ENCODE peak calls at places on chromosomes 3 and 15, in four cellular contexts. One of them, this sample, is unnamed.

GRCh38 chr3:12750658-12751071 is 8.4 kb downstream of the TMEM40 start:
- DNase-seq in kidney: no peak
- DNase-seq in adrenal gland: no peak
- DNase-seq in A673: no peak
- DNase-seq in this sample: no peak

GRCh38 chr3:57007513-57008415 is 52.7 kb upstream of the SPATA12 start:
- DNase-seq in kidney: peak; percentile 92
- DNase-seq in adrenal gland: peak; percentile 65
- DNase-seq in A673: no peak
- DNase-seq in this sample: peak; percentile 28

GRCh38 chr15:27694506-27695077 is 404.5 kb downstream of the OCA2 start:
- DNase-seq in kidney: no peak
- DNase-seq in adrenal gland: no peak
- DNase-seq in A673: no peak
- DNase-seq in this sample: no peak

GRCh38 chr3:12308517-12308916 is 19.6 kb downstream of the PPARG start:
- DNase-seq in kidney: no peak
- DNase-seq in adrenal gland: no peak
- DNase-seq in A673: peak; percentile 12
- DNase-seq in this sample: peak; percentile 33

GRCh38 chr3:189773056-189773455 is 141.9 kb downstream of the TP63 start:
- DNase-seq in kidney: no peak
- DNase-seq in adrenal gland: no peak
- DNase-seq in A673: peak; percentile 65
- DNase-seq in this sample: no peak

GRCh38 chr15:94282269-94283250 is 51.2 kb downstream of the MCTP2 start:
- DNase-seq in kidney: no peak
- DNase-seq in adrenal gland: no peak
- DNase-seq in A673: no peak
- DNase-seq in this sample: no peak

GRCh38 chr3:194671511-194671899 is 486 bp downstream of the LSG1 start:
- DNase-seq in kidney: no peak
- DNase-seq in adrenal gland: no peak
- DNase-seq in A673: peak; percentile 54
- DNase-seq in this sample: no peak

GRCh38 chr15:76470691-76471090 is 134.1 kb downstream of the ISL2 start:
- DNase-seq in kidney: no peak
- DNase-seq in adrenal gland: no peak
- DNase-seq in A673: no peak
- DNase-seq in this sample: no peak

GRCh38 chr15:72968531-72968922 is 83.7 kb upstream of the NEO1 start:
- DNase-seq in kidney: no peak
- DNase-seq in adrenal gland: no peak
- DNase-seq in A673: peak; percentile 64
- DNase-seq in this sample: no peak

GRCh38 chr3:8371085-8371551 is 130.5 kb upstream of the LMCD1 start:
- DNase-seq in kidney: peak; percentile 66
- DNase-seq in adrenal gland: no peak
- DNase-seq in A673: peak; percentile 81
- DNase-seq in this sample: no peak

GRCh38 chr3:166663194-166663593 is 716.9 kb downstream of the ZBBX start:
- DNase-seq in kidney: no peak
- DNase-seq in adrenal gland: no peak
- DNase-seq in A673: no peak
- DNase-seq in this sample: peak; percentile 17

GRCh38 chr3:56987238-56987932 is 73.1 kb upstream of the SPATA12 start:
- DNase-seq in kidney: no peak
- DNase-seq in adrenal gland: no peak
- DNase-seq in A673: no peak
- DNase-seq in this sample: no peak

GRCh38 chr3:150419076-150419868 is 11.2 kb downstream of the TSC22D2 start:
- DNase-seq in kidney: no peak
- DNase-seq in adrenal gland: no peak
- DNase-seq in A673: no peak
- DNase-seq in this sample: no peak

GRCh38 chr3:46892285-46893145 is 15.0 kb downstream of the PTH1R start:
- DNase-seq in kidney: peak; percentile 96
- DNase-seq in adrenal gland: peak; percentile 70
- DNase-seq in A673: no peak
- DNase-seq in this sample: no peak

GRCh38 chr15:62087671-62088360 is 21.0 kb downstream of the C2CD4A start:
- DNase-seq in kidney: no peak
- DNase-seq in adrenal gland: no peak
- DNase-seq in A673: peak; percentile 15
- DNase-seq in this sample: no peak

GRCh38 chr3:49415931-49416601 is 3.8 kb downstream of the TCTA start:
- DNase-seq in kidney: peak; percentile 21
- DNase-seq in adrenal gland: no peak
- DNase-seq in A673: no peak
- DNase-seq in this sample: no peak

GRCh38 chr3:143585720-143586456 is 262.4 kb downstream of the SLC9A9 start:
- DNase-seq in kidney: no peak
- DNase-seq in adrenal gland: no peak
- DNase-seq in A673: no peak
- DNase-seq in this sample: no peak

GRCh38 chr3:36124118-36124796 is 256.0 kb upstream of the STAC start:
- DNase-seq in kidney: no peak
- DNase-seq in adrenal gland: peak; percentile 15
- DNase-seq in A673: peak; percentile 20
- DNase-seq in this sample: no peak

GRCh38 chr3:42562047-42562907 is 19.5 kb downstream of the SEC22C start:
- DNase-seq in kidney: no peak
- DNase-seq in adrenal gland: no peak
- DNase-seq in A673: no peak
- DNase-seq in this sample: no peak

GRCh38 chr3:24195504-24196230 is 250.6 kb downstream of the NR1D2 start:
- DNase-seq in kidney: no peak
- DNase-seq in adrenal gland: no peak
- DNase-seq in A673: no peak
- DNase-seq in this sample: no peak

GRCh38 chr3:124513610-124513997 is 216.6 kb upstream of the UMPS start:
- DNase-seq in kidney: no peak
- DNase-seq in adrenal gland: no peak
- DNase-seq in A673: no peak
- DNase-seq in this sample: no peak

GRCh38 chr15:82750831-82751181 is 41.1 kb upstream of the AP3B2 start:
- DNase-seq in kidney: no peak
- DNase-seq in adrenal gland: no peak
- DNase-seq in A673: no peak
- DNase-seq in this sample: no peak

GRCh38 chr15:98174286-98174685 is 213.8 kb downstream of the ARRDC4 start:
- DNase-seq in kidney: no peak
- DNase-seq in adrenal gland: no peak
- DNase-seq in A673: no peak
- DNase-seq in this sample: no peak

GRCh38 chr15:20353966-20354883 is 187.4 kb downstream of the GOLGA6L6 start:
- DNase-seq in kidney: peak; percentile 61
- DNase-seq in adrenal gland: no peak
- DNase-seq in A673: no peak
- DNase-seq in this sample: no peak
- H3K9me3 ChIP-seq in kidney: no peaks in the 10 kb centered on the region
- H3K9me3 ChIP-seq in adrenal gland: no peaks in the 10 kb centered on the region
- H3K9me3 ChIP-seq in A673: peaks cover 92% of the 10 kb centered on the region
- H3K9me3 ChIP-seq in this sample: peaks cover 83% of the 10 kb centered on the region

DNA sequence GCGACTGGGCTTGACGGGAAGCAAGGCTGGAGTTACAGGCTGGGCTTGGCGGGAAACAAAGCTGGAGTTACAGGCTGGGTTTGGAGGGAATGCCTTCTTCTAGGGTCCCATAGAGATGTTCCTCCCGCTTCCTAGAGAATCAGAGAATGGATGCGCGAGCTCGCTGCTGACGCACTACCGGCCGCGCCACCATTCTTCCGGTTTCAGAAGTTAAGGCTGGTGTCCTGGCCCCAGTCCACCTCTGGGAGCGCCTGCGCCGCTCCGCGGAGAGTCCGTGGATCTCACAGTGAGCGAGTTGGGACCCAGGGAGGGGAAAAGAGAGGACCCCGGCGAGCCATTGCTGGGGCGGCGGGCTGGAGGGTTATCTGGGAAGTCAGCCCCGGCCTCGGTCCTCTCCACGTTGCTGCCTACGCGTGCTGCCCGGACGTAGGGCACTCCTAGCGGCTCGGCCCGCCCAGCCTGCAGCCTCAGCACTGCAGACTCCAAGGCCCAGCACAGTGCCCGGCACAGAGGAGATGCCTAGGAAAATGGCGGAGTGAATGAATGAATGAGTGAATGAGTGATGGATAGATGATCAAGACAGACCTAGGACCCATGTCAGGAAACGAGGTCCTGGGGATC is at the start of gene ZNF502:
- DNase-seq in kidney: peak; percentile 92
- DNase-seq in adrenal gland: peak; percentile 81
- DNase-seq in A673: peak; percentile 77
- DNase-seq in this sample: no peak
- H3K9me3 ChIP-seq in kidney: peaks cover 7% of the 10 kb centered on the region
- H3K9me3 ChIP-seq in adrenal gland: no peaks in the 10 kb centered on the region
- H3K9me3 ChIP-seq in A673: no peaks in the 10 kb centered on the region
- H3K9me3 ChIP-seq in this sample: peaks cover 4% of the 10 kb centered on the region

GRCh38 chr15:23569513-23569912 is 4.0 kb downstream of the MKRN3 start:
- DNase-seq in kidney: no peak
- DNase-seq in adrenal gland: no peak
- DNase-seq in A673: no peak
- DNase-seq in this sample: no peak
- H3K9me3 ChIP-seq in kidney: no peaks in the 10 kb centered on the region
- H3K9me3 ChIP-seq in adrenal gland: no peaks in the 10 kb centered on the region
- H3K9me3 ChIP-seq in A673: no peaks in the 10 kb centered on the region
- H3K9me3 ChIP-seq in this sample: no peaks in the 10 kb centered on the region

GRCh38 chr15:43361313-43361903 is 9.4 kb downstream of the ZSCAN29 start:
- DNase-seq in kidney: no peak
- DNase-seq in adrenal gland: no peak
- DNase-seq in A673: no peak
- DNase-seq in this sample: no peak
- H3K9me3 ChIP-seq in kidney: peaks cover 11% of the 10 kb centered on the region
- H3K9me3 ChIP-seq in adrenal gland: peaks cover 4% of the 10 kb centered on the region
- H3K9me3 ChIP-seq in A673: peaks cover 66% of the 10 kb centered on the region
- H3K9me3 ChIP-seq in this sample: peaks cover 12% of the 10 kb centered on the region

GRCh38 chr3:134525293-134525692 is 39.4 kb downstream of the CEP63 start:
- DNase-seq in kidney: no peak
- DNase-seq in adrenal gland: no peak
- DNase-seq in A673: no peak
- DNase-seq in this sample: no peak
- H3K9me3 ChIP-seq in kidney: peaks cover 2% of the 10 kb centered on the region
- H3K9me3 ChIP-seq in adrenal gland: no peaks in the 10 kb centered on the region
- H3K9me3 ChIP-seq in A673: peaks cover 16% of the 10 kb centered on the region
- H3K9me3 ChIP-seq in this sample: no peaks in the 10 kb centered on the region

GRCh38 chr3:1380926-1381646 is 288.3 kb downstream of the CNTN6 start:
- DNase-seq in kidney: no peak
- DNase-seq in adrenal gland: no peak
- DNase-seq in A673: no peak
- DNase-seq in this sample: no peak

DNA sequence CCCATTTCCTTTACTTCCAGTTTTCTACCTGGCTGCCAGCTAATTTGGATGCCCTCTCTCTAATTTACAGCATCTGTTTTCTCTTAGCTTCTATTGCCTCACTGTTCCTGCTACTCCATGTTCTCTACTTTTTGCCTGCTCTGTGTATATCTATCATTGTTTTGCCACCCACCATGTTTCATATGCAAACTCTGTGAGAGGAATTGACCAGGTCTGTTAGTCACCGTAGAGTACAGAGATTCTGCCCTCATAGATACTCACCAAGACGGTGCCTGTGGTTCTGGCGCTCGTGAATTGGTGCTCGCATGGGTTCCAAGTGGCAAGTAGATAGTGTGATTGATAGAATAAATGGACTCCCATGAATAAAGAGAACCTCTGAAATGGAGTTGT is 288.8 kb downstream of the CNTN6 start:
- DNase-seq in kidney: no peak
- DNase-seq in adrenal gland: no peak
- DNase-seq in A673: no peak
- DNase-seq in this sample: no peak
- H3K9me3 ChIP-seq in kidney: no peaks in the 10 kb centered on the region
- H3K9me3 ChIP-seq in adrenal gland: no peaks in the 10 kb centered on the region
- H3K9me3 ChIP-seq in A673: no peaks in the 10 kb centered on the region
- H3K9me3 ChIP-seq in this sample: no peaks in the 10 kb centered on the region

DNA sequence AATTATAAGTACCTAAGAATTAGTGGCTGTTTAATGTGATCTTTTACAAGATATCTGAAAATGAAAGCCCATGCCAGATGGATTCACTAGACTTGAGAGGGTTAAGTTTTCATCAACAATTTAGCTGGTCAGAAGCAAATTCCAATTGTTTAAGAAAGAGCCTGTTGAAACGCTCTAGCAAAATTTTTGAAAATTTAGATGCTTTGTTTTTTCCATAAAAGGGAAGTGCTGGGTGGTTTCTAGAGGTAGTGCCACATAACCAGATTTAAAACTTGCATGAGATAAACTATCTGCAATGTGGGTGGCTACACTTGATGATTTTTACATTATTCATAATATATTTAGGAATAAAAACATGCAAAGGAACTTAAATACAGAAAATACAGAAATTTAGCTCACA is 48.5 kb upstream of the SKIL start:
- DNase-seq in kidney: no peak
- DNase-seq in adrenal gland: no peak
- DNase-seq in A673: no peak
- DNase-seq in this sample: no peak
- H3K9me3 ChIP-seq in kidney: no peaks in the 10 kb centered on the region
- H3K9me3 ChIP-seq in adrenal gland: no peaks in the 10 kb centered on the region
- H3K9me3 ChIP-seq in A673: no peaks in the 10 kb centered on the region
- H3K9me3 ChIP-seq in this sample: no peaks in the 10 kb centered on the region